ENCODE peak calls at places on chromosomes 1 and 21, in four cellular contexts. A is HCT116, B is transverse colon, R is SK-N-SH. U is an unnamed sample. For H3K4me1, the result is how much of the 10 kb centered on the place peaks cover.

GRCh38 chr1:115814685-115815398 is 26.1 kb downstream of the NHLH2 start:
- DNase-seq in A (no peak), B (no peak), R (no peak), U (no peak)

GRCh38 chr1:231062500-231063270 is 22.6 kb upstream of the FAM89A start:
- DNase-seq in A (no peak), B (no peak), R (no peak), U (no peak)

GRCh38 chr21:37622755-37623543 is 256.4 kb downstream of the DYRK1A start:
- DNase-seq in A (no peak), B (no peak), R (no peak), U (no peak)

GRCh38 chr1:5968161-5968736 is 24.0 kb downstream of the NPHP4 start:
- DNase-seq in A (no peak), B (no peak), R (no peak), U (no peak)

GRCh38 chr1:82446251-82446650 is 645.5 kb downstream of the ADGRL2 start:
- DNase-seq in A (no peak), B (no peak), R (no peak), U (no peak)

GRCh38 chr21:42695324-42696025 is 42.1 kb downstream of the PDE9A start:
- DNase-seq in A (no peak), B (no peak), R (no peak), U (peak)

GRCh38 chr1:37393173-37393572 is 81.2 kb upstream of the ZC3H12A start:
- DNase-seq in A (no peak), B (no peak), R (no peak), U (no peak)

GRCh38 chr1:59691261-59691660 is 123.5 kb upstream of the HOOK1 start:
- DNase-seq in A (no peak), B (peak), R (no peak), U (no peak)

GRCh38 chr1:35717911-35718476 is 690 bp downstream of the C1orf216 start:
- DNase-seq in A (peak), B (peak), R (peak), U (no peak)

GRCh38 chr1:32111789-32112188 is 3.9 kb downstream of the KPNA6 start:
- DNase-seq in A (no peak), B (no peak), R (no peak), U (no peak)

GRCh38 chr1:37793773-37794371 is at the start of gene MANEAL:
- DNase-seq in A (peak), B (peak), R (peak), U (peak)

GRCh38 chr1:5847013-5847654 is 145.1 kb downstream of the NPHP4 start:
- DNase-seq in A (no peak), B (no peak), R (no peak), U (no peak)

GRCh38 chr1:21664806-21665588 is 4.2 kb downstream of the RAP1GAP start:
- DNase-seq in A (no peak), B (no peak), R (no peak), U (no peak)

GRCh38 chr1:100023482-100023881 is 53.7 kb downstream of the SLC35A3 start:
- DNase-seq in A (no peak), B (no peak), R (no peak), U (no peak)

GRCh38 chr1:95034506-95034905 is 38.2 kb downstream of the ALG14 start:
- DNase-seq in A (no peak), B (no peak), R (no peak), U (no peak)

GRCh38 chr1:94496076-94496755 is 45.3 kb downstream of the F3 start:
- DNase-seq in A (no peak), B (no peak), R (no peak), U (no peak)

GRCh38 chr1:25515033-25515432 is 28.4 kb upstream of the LDLRAP1 start:
- DNase-seq in A (no peak), B (no peak), R (no peak), U (no peak)

GRCh38 chr21:46634966-46635323 is 529 bp upstream of the PRMT2 start:
- DNase-seq in A (peak), B (no peak), R (peak), U (no peak)

GRCh38 chr1:78143152-78143551 is 97.4 kb downstream of the GIPC2 start:
- DNase-seq in A (no peak), B (no peak), R (no peak), U (no peak)

GRCh38 chr1:97832490-97832889 is 88.3 kb downstream of the DPYD start:
- DNase-seq in A (no peak), B (no peak), R (no peak), U (no peak)

GRCh38 chr1:49048188-49048587 is 271.5 kb upstream of the BEND5 start:
- DNase-seq in A (no peak), B (no peak), R (peak), U (no peak)

GRCh38 chr1:173824315-173825081 is at the start of the genes CENPL and DARS2:
- DNase-seq in A (peak), B (peak), R (peak), U (peak)
- TF ChIP-seq POLR2AphosphoS5 in A (peak), B (peak), R (peak), U (peak)

DNA sequence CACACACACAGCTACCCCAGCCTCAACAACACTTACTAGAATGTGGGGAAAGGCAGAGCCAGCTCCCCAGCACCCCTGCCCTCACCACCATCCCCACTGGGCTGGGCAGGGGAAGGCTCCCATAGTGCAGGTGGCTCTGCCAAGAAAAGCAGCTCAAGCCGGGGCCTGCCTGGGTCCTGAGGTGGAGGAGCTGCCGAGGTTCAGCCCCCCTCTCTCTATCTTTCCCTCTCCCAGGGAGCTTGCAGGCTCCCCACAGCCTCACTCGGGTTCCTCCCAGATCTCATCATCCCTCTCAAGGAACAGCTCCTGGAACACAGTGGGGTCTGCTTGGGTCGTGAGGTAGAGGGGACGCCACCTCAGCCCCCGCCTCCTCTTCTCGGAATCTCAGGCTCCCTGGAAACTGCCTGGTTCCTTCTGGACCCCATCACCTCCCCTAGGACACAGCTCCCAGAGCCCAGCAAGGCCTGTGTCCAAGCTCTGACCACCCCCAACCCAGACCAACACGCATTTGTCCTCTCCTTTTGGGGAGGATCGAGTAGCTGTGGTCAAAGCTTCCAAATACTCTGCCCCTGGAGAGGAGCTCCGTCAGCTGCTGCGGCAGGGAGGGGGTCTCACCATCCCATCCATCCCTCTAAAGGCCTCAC is 704 bp downstream of the S100A16 start:
- DNase-seq in A (no peak), B (no peak), R (no peak), U (peak)
- H3K4me3 ChIP-seq in A (peak), B (peak), R (peak), U (peak)

GRCh38 chr1:26703466-26703865 is 7.7 kb downstream of the ARID1A start:
- DNase-seq in A (no peak), B (no peak), R (no peak), U (no peak)

GRCh38 chr1:26704629-26705028 is 8.8 kb downstream of the ARID1A start:
- DNase-seq in A (no peak), B (no peak), R (no peak), U (no peak)

GRCh38 chr1:26702680-26703038 is 6.8 kb downstream of the ARID1A start:
- DNase-seq in A (no peak), B (no peak), R (no peak), U (no peak)

GRCh38 chr1:26705788-26706237 is 10.0 kb downstream of the ARID1A start:
- DNase-seq in A (no peak), B (no peak), R (no peak), U (no peak)

GRCh38 chr1:26706315-26706714 is 10.5 kb downstream of the ARID1A start:
- DNase-seq in A (no peak), B (peak), R (no peak), U (no peak)
- H3K4me1 ChIP-seq in A (half or more), B (half or more), R (under half), U (half or more)

GRCh38 chr1:53121319-53122172 is 20.9 kb downstream of the SLC1A7 start:
- DNase-seq in A (no peak), B (peak), R (peak), U (no peak)

GRCh38 chr1:53122194-53122846 is 20.1 kb downstream of the SLC1A7 start:
- DNase-seq in A (no peak), B (no peak), R (peak), U (no peak)

GRCh38 chr1:53122847-53123461 is 19.5 kb downstream of the SLC1A7 start:
- DNase-seq in A (no peak), B (no peak), R (no peak), U (no peak)

GRCh38 chr1:53125122-53125521 is 17.3 kb downstream of the SLC1A7 start:
- DNase-seq in A (no peak), B (no peak), R (no peak), U (no peak)

GRCh38 chr1:53123462-53124129 is 18.8 kb downstream of the SLC1A7 start:
- DNase-seq in A (no peak), B (no peak), R (no peak), U (no peak)
- TF ChIP-seq POLR2AphosphoS5 in A (no peak), B (no peak), R (no peak), U (peak)

GRCh38 chr1:180567664-180568063 is 8.9 kb downstream of the OVAAL start:
- DNase-seq in A (no peak), B (no peak), R (no peak), U (no peak)

GRCh38 chr1:180568211-180568610 is 9.4 kb downstream of the OVAAL start:
- DNase-seq in A (no peak), B (no peak), R (no peak), U (no peak)

GRCh38 chr1:180566495-180566894 is 7.7 kb downstream of the OVAAL start:
- DNase-seq in A (no peak), B (no peak), R (no peak), U (no peak)

GRCh38 chr1:180565472-180565871 is 6.7 kb downstream of the OVAAL start:
- DNase-seq in A (no peak), B (no peak), R (no peak), U (no peak)

DNA sequence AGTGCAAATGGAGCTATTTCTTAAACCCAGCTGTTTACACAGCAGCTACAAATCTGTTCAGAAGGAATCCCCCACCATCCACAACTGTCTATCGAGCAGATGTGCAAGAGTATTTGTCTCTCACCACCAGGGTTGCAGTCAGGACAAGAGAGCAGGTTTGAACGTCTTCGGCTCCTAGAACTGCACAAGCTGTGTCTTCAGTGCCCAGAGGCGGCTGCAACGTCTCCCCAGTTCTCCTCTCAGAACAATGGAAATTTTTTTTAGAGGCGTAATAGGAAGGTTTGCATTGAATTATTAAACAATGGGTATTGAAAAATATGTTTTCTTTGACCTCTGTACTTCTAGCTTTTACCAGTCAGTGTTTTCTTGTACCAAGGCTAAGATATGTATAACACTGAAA is 7.3 kb downstream of the OVAAL start:
- DNase-seq in A (no peak), B (no peak), R (no peak), U (no peak)
- H3K4me3 ChIP-seq in A (no peak), B (no peak), R (no peak), U (no peak)

GRCh38 chr1:22828151-22828817 is 117.6 kb downstream of the EPHB2 start:
- DNase-seq in A (no peak), B (no peak), R (no peak), U (peak)

GRCh38 chr1:22829001-22829989 is 118.7 kb downstream of the EPHB2 start:
- DNase-seq in A (no peak), B (no peak), R (no peak), U (peak)

GRCh38 chr1:22826630-22827580 is 116.3 kb downstream of the EPHB2 start:
- DNase-seq in A (no peak), B (no peak), R (no peak), U (peak)

GRCh38 chr1:22825790-22826189 is 115.2 kb downstream of the EPHB2 start:
- DNase-seq in A (no peak), B (no peak), R (peak), U (peak)

DNA sequence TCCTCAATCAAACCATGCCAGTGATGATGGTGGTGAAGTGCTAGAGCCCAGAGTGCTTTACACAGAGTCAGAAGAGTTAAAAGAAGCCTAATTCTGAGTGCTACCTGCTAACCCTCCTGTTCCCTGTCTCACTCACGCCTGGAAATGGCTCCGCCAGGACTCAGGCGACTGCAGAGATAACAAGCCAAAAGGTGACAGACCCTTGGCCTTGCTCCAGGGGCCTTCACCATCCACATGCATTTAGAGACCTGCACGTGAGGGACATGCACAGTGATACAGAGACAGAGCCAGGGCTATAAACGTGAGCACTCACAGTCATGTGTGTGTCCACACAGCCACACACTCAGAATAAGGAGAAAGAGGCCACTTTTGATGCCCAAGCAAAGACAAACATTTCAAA is 117.0 kb downstream of the EPHB2 start:
- DNase-seq in A (no peak), B (no peak), R (no peak), U (peak)
- H3K4me1 ChIP-seq in A (half or more), B (under half), R (half or more), U (under half)

GRCh38 chr1:228989992-228990827 is 254.9 kb downstream of the RHOU start:
- DNase-seq in A (no peak), B (peak), R (peak), U (peak)
- TF ChIP-seq POLR2AphosphoS5 in A (no peak), B (peak), R (no peak), U (peak)

GRCh38 chr1:66494488-66494887 is 39.5 kb upstream of the SGIP1 start:
- DNase-seq in A (no peak), B (no peak), R (no peak), U (no peak)
- H3K4me3 ChIP-seq in A (no peak), B (no peak), R (no peak), U (no peak)

GRCh38 chr1:12152106-12152891 is 14.5 kb upstream of the TNFRSF1B start:
- DNase-seq in A (no peak), B (no peak), R (no peak), U (no peak)
- H3K4me1 ChIP-seq in A (under half), B (under half), R (under half), U (half or more)

U was measured in spleen.